ENCODE peak calls at places on chromosomes 4 and X, in four cellular contexts. X is psoas muscle, W is neuronal stem cell, C is colonic mucosa. Z is an unnamed sample. For H3K27me3, the result is how much of the 10 kb centered on the place peaks cover.

GRCh38 chr4:25750874-25751273 is 95.2 kb downstream of the SLC34A2 start:
- DNase-seq in X (no peak), W (no peak), C (no peak), Z (no peak)

GRCh38 chr4:41176357-41176756 is 38.0 kb downstream of the APBB2 start:
- DNase-seq in X (no peak), W (no peak), C (no peak), Z (no peak)

GRCh38 chr4:162497564-162498167 is 333.9 kb upstream of the FSTL5 start:
- DNase-seq in X (no peak), W (peak), C (no peak), Z (no peak)

GRCh38 chr4:104967034-104967401 is 179.7 kb upstream of the TET2 start:
- DNase-seq in X (no peak), W (no peak), C (peak), Z (no peak)

GRCh38 chr4:13852411-13852810 is 224.9 kb upstream of the BOD1L1 start:
- DNase-seq in X (no peak), W (no peak), C (no peak), Z (no peak)

GRCh38 chr4:101205878-101206277 is 141.4 kb downstream of the PPP3CA start:
- DNase-seq in X (no peak), W (no peak), C (no peak), Z (no peak)

GRCh38 chr4:146709956-146710355 is 71.3 kb downstream of the POU4F2 start:
- DNase-seq in X (no peak), W (no peak), C (no peak), Z (no peak)

GRCh38 chr4:113637363-113637762 is 124.2 kb downstream of the CAMK2D start:
- DNase-seq in X (no peak), W (no peak), C (no peak), Z (no peak)

GRCh38 chr4:41185614-41186609 is 28.4 kb downstream of the APBB2 start:
- DNase-seq in X (no peak), W (no peak), C (no peak), Z (no peak)

GRCh38 chr4:186946682-186947294 is 223.1 kb upstream of the FAT1 start:
- DNase-seq in X (no peak), W (no peak), C (peak), Z (no peak)

GRCh38 chrX:44344194-44344593 is 722 bp upstream of the EFHC2 start:
- DNase-seq in X (peak), W (no peak), C (no peak), Z (no peak)

GRCh38 chrX:69079278-69079677 is 86.0 kb downstream of the PJA1 start:
- DNase-seq in X (no peak), W (no peak), C (no peak), Z (no peak)

GRCh38 chr4:128913228-128913627 is 103.7 kb downstream of the JADE1 start:
- DNase-seq in X (no peak), W (no peak), C (no peak), Z (no peak)

GRCh38 chr4:143183513-143184216 is 1.1 kb upstream of the USP38 start:
- DNase-seq in X (no peak), W (no peak), C (no peak), Z (no peak)

GRCh38 chr4:186981161-186981560 is 257.5 kb upstream of the FAT1 start:
- DNase-seq in X (no peak), W (no peak), C (no peak), Z (no peak)

GRCh38 chr4:2691952-2692435 is 64.1 kb downstream of the TNIP2 start:
- DNase-seq in X (no peak), W (no peak), C (no peak), Z (no peak)

GRCh38 chrX:65712005-65712861 is 44.8 kb downstream of the MSN start:
- DNase-seq in X (no peak), W (no peak), C (no peak), Z (no peak)

GRCh38 chrX:29952016-29952415 is 263.3 kb upstream of the MAGEB2 start:
- DNase-seq in X (no peak), W (no peak), C (no peak), Z (no peak)

GRCh38 chrX:53435997-53436396 is 1.8 kb upstream of the HSD17B10 start:
- DNase-seq in X (peak), W (no peak), C (peak), Z (peak)

GRCh38 chr4:113300384-113301011 is 251.0 kb downstream of the ANK2 start:
- DNase-seq in X (no peak), W (no peak), C (no peak), Z (no peak)

GRCh38 chr4:96037705-96038104 is 197.8 kb downstream of the PDHA2 start:
- DNase-seq in X (no peak), W (no peak), C (no peak), Z (no peak)

GRCh38 chr4:77232653-77233052 is 75.6 kb downstream of the CCNG2 start:
- DNase-seq in X (no peak), W (no peak), C (no peak), Z (no peak)

GRCh38 chr4:189940178-189941004 is at the start of gene FRG1:
- DNase-seq in X (peak), W (peak), C (peak), Z (peak)

GRCh38 chrX:50471390-50471789 is 765 bp upstream of the DGKK start:
- DNase-seq in X (no peak), W (no peak), C (no peak), Z (no peak)
- H3K27me3 ChIP-seq in X (under half), W (under half), C (under half), Z (under half)

GRCh38 chrX:151543706-151544105 is 19.8 kb upstream of the PASD1 start:
- DNase-seq in X (no peak), W (no peak), C (no peak), Z (no peak)
- H3K27ac ChIP-seq in X (no peak), W (no peak), C (no peak), Z (no peak)

GRCh38 chrX:118853596-118853995 is 30.0 kb downstream of the ZCCHC12 start:
- DNase-seq in X (no peak), W (no peak), C (no peak), Z (no peak)
- H3K27me3 ChIP-seq in X (under half), W (under half), C (under half), Z (under half)

DNA sequence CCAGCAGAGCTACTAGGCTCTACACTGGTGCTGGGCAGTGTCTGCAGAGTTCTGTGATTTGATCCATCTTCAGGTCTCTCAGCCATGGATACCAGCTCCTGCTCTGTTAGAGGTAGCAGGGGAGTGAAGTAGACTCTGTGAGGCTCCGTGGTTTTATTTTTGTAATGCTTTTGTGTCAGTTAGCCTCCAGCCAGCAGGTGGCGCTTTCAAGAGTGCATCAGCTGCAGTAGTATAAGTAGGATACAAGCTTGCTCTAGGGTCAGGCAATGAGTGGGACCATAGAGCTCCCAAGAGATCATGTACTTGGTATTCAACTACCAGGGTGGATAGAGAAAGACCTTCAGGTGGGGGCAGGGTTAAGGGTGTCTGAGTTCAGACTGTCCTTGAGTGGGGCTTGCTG is 362.5 kb upstream of the TRAM1L1 start:
- DNase-seq in X (no peak), W (no peak), C (peak), Z (peak)
- H3K27ac ChIP-seq in X (no peak), W (no peak), C (no peak), Z (no peak)

DNA sequence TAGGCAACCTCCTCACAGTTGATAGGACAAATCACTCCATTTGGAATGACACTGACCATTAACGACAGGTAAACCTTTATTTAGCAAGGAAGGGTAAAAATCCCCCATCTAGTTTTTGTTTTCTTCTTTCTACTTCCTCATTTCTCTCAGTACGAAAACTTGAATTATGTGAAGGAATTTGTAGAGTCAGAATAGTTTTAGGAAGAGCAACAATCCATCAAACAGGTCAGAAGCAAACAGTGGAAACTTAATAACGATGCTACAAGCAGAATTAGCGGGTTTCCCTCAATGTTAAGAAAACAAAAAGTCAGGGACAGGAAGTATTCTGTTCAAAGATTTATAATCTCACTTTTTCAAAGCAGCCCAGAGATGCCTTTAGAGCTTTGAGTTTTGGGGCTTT is 2.8 kb downstream of the GSX2 start:
- DNase-seq in X (no peak), W (no peak), C (no peak), Z (no peak)
- H3K27me3 ChIP-seq in X (under half), W (half or more), C (half or more), Z (half or more)

GRCh38 chr4:159269956-159270355 is 167.1 kb downstream of the RAPGEF2 start:
- DNase-seq in X (no peak), W (no peak), C (no peak), Z (no peak)
- H3K27ac ChIP-seq in X (no peak), W (no peak), C (no peak), Z (no peak)

GRCh38 chr4:133150643-133151300 is 1.7 kb downstream of the PCDH10 start:
- DNase-seq in X (no peak), W (no peak), C (no peak), Z (no peak)
- H3K27me3 ChIP-seq in X (under half), W (half or more), C (half or more), Z (half or more)

Z was measured in iPS DF 6.9.